ENCODE peak calls at places on chromosomes 1 and 21, in eight cellular contexts. X is NB4, S is brain microvascular endothelial cell, T is fibroblast of lung, P is RWPE1, C is upper lobe of right lung, R is AG04449, N is A549. W is an unnamed sample.

GRCh38 chr1:161171696-161172095 is 5.5 kb downstream of the PPOX start:
- DNase-seq in X (no peak), C (no peak), T (no peak), P (no peak), R (no peak), S (no peak), N (no peak), W (no peak)

GRCh38 chr1:168135116-168135981 is 1.4 kb downstream of the GPR161 start:
- DNase-seq in P (no peak), R (no peak), C (no peak), S (no peak), X (no peak), T (peak), N (no peak), W (no peak)

GRCh38 chr1:116179886-116180474 is 68.8 kb downstream of the MAB21L3 start:
- DNase-seq in X (no peak), C (no peak), S (no peak), P (no peak), N (no peak), R (no peak), T (no peak), W (no peak)

GRCh38 chr1:167708940-167709389 is 12.8 kb upstream of the MPZL1 start:
- DNase-seq in T (no peak), P (no peak), R (no peak), S (no peak), C (no peak), X (peak), N (no peak), W (no peak)

GRCh38 chr1:95956215-95956614 is 722.2 kb downstream of the RWDD3 start:
- DNase-seq in X (no peak), P (no peak), S (no peak), T (no peak), N (no peak), R (no peak), C (no peak), W (no peak)

GRCh38 chr1:30405081-30405480 is 318.3 kb downstream of the MATN1 start:
- DNase-seq in X (no peak), S (no peak), T (no peak), R (no peak), C (peak), P (no peak), N (no peak), W (no peak)

GRCh38 chr1:83860506-83861221 is 138.3 kb downstream of the TTLL7 start:
- DNase-seq in X (peak), C (peak), R (no peak), N (peak), T (peak), S (peak), P (peak), W (no peak)

GRCh38 chr1:46134660-46135331 is 2.4 kb upstream of the PIK3R3 start:
- DNase-seq in X (peak), R (peak), P (peak), S (peak), T (peak), N (no peak), C (no peak), W (no peak)

GRCh38 chr1:1895456-1896333 is 4.8 kb upstream of the GNB1 start:
- DNase-seq in S (no peak), C (no peak), N (no peak), P (no peak), T (no peak), X (peak), R (no peak), W (no peak)

GRCh38 chr1:82399093-82399492 is 598.4 kb downstream of the ADGRL2 start:
- DNase-seq in X (no peak), R (no peak), P (no peak), C (no peak), T (peak), S (peak), N (no peak), W (no peak)

GRCh38 chr1:46522184-46522968 is 29.1 kb downstream of the KNCN start:
- DNase-seq in P (peak), C (peak), X (peak), S (peak), T (peak), N (no peak), R (no peak), W (peak)

GRCh38 chr1:239677362-239677761 is 291.0 kb downstream of the CHRM3 start:
- DNase-seq in P (no peak), S (no peak), T (no peak), N (no peak), R (no peak), C (no peak), X (no peak), W (no peak)

GRCh38 chr21:28299946-28300345 is 692.7 kb downstream of the LTN1 start:
- DNase-seq in R (no peak), S (no peak), N (no peak), X (no peak), P (no peak), T (no peak), C (no peak), W (no peak)

GRCh38 chr1:27099904-27100796 is 54.8 kb downstream of the SLC9A1 start:
- DNase-seq in C (no peak), N (peak), P (peak), T (peak), R (no peak), X (peak), S (no peak), W (no peak)

GRCh38 chr1:233865902-233866301 is 38.6 kb upstream of the SLC35F3 start:
- DNase-seq in T (peak), X (no peak), R (no peak), N (no peak), S (no peak), C (no peak), P (no peak), W (no peak)

GRCh38 chr1:68087184-68087583 is 36.8 kb upstream of the DIRAS3 start:
- DNase-seq in X (no peak), R (no peak), S (peak), C (no peak), N (no peak), P (no peak), T (peak), W (no peak)

GRCh38 chr1:24769656-24770651 is 24.7 kb downstream of the CLIC4 start:
- DNase-seq in N (no peak), R (peak), S (peak), P (peak), C (no peak), T (peak), X (peak), W (peak)

GRCh38 chr21:15164678-15165303 is 100.0 kb upstream of the NRIP1 start:
- DNase-seq in X (no peak), P (peak), S (no peak), T (no peak), R (no peak), N (no peak), C (no peak), W (no peak)

GRCh38 chr21:33198346-33199135 is 31.2 kb upstream of the IFNAR2 start:
- DNase-seq in R (no peak), C (no peak), T (peak), S (no peak), X (peak), N (no peak), P (no peak), W (no peak)

GRCh38 chr1:245622332-245623014 is 467.7 kb downstream of the KIF26B start:
- DNase-seq in R (no peak), X (no peak), T (no peak), N (no peak), S (no peak), P (no peak), C (no peak), W (no peak)

GRCh38 chr1:54582566-54583306 is 34.7 kb downstream of the ACOT11 start:
- DNase-seq in C (no peak), T (no peak), P (no peak), X (no peak), S (no peak), N (no peak), R (no peak), W (no peak)

GRCh38 chr1:156244712-156245111 is 2.7 kb downstream of the BGLAP start:
- DNase-seq in X (no peak), R (no peak), T (no peak), S (no peak), P (no peak), C (no peak), N (no peak), W (no peak)

GRCh38 chr21:44677881-44678280 is 4.1 kb downstream of the KRTAP12-1 start:
- DNase-seq in C (no peak), X (no peak), P (no peak), R (no peak), N (no peak), T (no peak), S (no peak), W (no peak)

GRCh38 chr1:11648732-11649158 is 5.5 kb downstream of the FBXO2 start:
- DNase-seq in C (peak), X (no peak), R (no peak), S (no peak), P (peak), T (no peak), N (no peak), W (no peak)

GRCh38 chr1:221023482-221023881 is 144.2 kb downstream of the HLX start:
- DNase-seq in S (no peak), C (no peak), R (no peak), X (no peak), N (no peak), P (no peak), T (no peak), W (no peak)

GRCh38 chr1:4626061-4626460 is 28.3 kb upstream of the AJAP1 start:
- DNase-seq in R (no peak), N (no peak), S (no peak), T (no peak), P (no peak), C (peak), X (no peak), W (no peak)

GRCh38 chr1:119964673-119965363 is 68.5 kb upstream of the ADAM30 start:
- DNase-seq in R (no peak), P (no peak), X (no peak), S (peak), N (no peak), C (no peak), T (peak), W (no peak)

GRCh38 chr1:201990427-201990826 is 8.0 kb downstream of the RNPEP start:
- DNase-seq in C (no peak), N (no peak), R (no peak), S (no peak), X (no peak), P (no peak), T (no peak), W (no peak)

GRCh38 chr1:39816431-39817090 is 27.9 kb upstream of the BMP8B start:
- DNase-seq in R (peak), N (peak), P (peak), S (peak), X (peak), T (peak), C (peak), W (peak)

GRCh38 chr1:54052470-54052933 is 502 bp downstream of the TMEM59 start:
- DNase-seq in P (peak), R (no peak), T (peak), S (peak), N (peak), C (no peak), X (peak), W (peak)

GRCh38 chr21:36551731-36552457 is 72.0 kb upstream of the CLDN14 start:
- DNase-seq in P (no peak), N (no peak), T (peak), X (no peak), C (no peak), S (no peak), R (peak), W (no peak)

GRCh38 chr1:20981903-20982695 is 194.6 kb downstream of the EIF4G3 start:
- DNase-seq in X (peak), P (no peak), T (peak), R (no peak), N (no peak), C (no peak), S (peak), W (no peak)

GRCh38 chr1:8836228-8836627 is 18.8 kb upstream of the RERE start:
- DNase-seq in R (no peak), N (no peak), S (no peak), P (no peak), T (no peak), X (no peak), C (no peak), W (no peak)

GRCh38 chr1:230286890-230287269 is 139.3 kb downstream of the PGBD5 start:
- DNase-seq in X (no peak), T (no peak), S (no peak), C (no peak), N (no peak), P (no peak), R (no peak), W (no peak)

GRCh38 chr1:206769331-206769731 is 1.2 kb upstream of the IL19 start:
- DNase-seq in P (no peak), N (no peak), T (no peak), S (no peak), R (no peak), C (no peak), X (no peak), W (no peak)

GRCh38 chr1:6785721-6786505 is 659 bp downstream of the CAMTA1 start:
- DNase-seq in R (no peak), C (peak), X (peak), N (peak), P (peak), S (no peak), T (no peak), W (no peak)

GRCh38 chr1:95232646-95233320 is 1.2 kb upstream of the RWDD3 start:
- DNase-seq in X (no peak), T (no peak), S (no peak), C (no peak), R (no peak), P (no peak), N (no peak), W (no peak)

GRCh38 chr1:30757196-30757949 is at the start of gene LAPTM5:
- DNase-seq in N (no peak), T (peak), S (peak), R (no peak), X (peak), C (peak), P (no peak), W (no peak)

GRCh38 chr1:175525222-175525621 is 218.2 kb downstream of the TNR start:
- DNase-seq in R (no peak), T (no peak), N (no peak), P (no peak), C (no peak), X (no peak), S (no peak), W (no peak)

GRCh38 chr1:48068216-48068615 is 71.0 kb upstream of the TRABD2B start:
- DNase-seq in S (no peak), N (no peak), T (no peak), C (no peak), P (no peak), R (no peak), X (no peak), W (no peak)

GRCh38 chr1:17372955-17373354 is 959 bp downstream of the PADI6 start:
- DNase-seq in X (no peak), C (no peak), P (no peak), S (no peak), R (no peak), T (no peak), N (no peak), W (no peak)

GRCh38 chr1:17375651-17376050 is 3.7 kb downstream of the PADI6 start:
- DNase-seq in P (no peak), C (no peak), S (no peak), T (no peak), R (no peak), X (no peak), N (no peak), W (no peak)

GRCh38 chr1:17369466-17369865 is 2.5 kb upstream of the PADI6 start:
- DNase-seq in T (peak), R (peak), P (peak), S (peak), C (no peak), N (no peak), X (no peak), W (peak)

GRCh38 chr1:17371896-17372295 is at the start of gene PADI6:
- DNase-seq in X (no peak), N (no peak), P (no peak), R (no peak), C (no peak), S (no peak), T (no peak), W (no peak)

DNA sequence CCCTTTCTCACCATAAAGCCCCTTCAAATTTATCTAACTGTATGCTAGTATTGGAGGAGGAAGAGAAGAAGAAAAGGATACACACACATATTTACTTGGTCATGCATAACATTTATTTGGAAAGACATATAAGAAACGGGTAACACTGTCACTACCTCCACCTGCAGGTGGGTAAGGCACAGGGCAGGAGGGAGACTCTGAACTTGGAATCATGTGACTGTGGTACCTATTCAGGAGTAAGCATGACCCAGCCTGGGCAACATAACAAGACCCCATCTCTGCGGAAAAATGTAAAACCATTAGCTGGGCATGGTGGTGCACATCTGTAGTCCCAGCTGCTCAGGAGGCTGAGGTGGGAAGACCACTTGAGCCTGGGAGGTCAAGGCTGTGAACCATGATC is 1.4 kb upstream of the PADI6 start:
- DNase-seq in R (no peak), S (no peak), X (peak), C (no peak), P (peak), T (no peak), N (peak), W (no peak)
- TF ChIP-seq CTCF in R (no peak), S (peak), X (peak), C (no peak), P (no peak), T (no peak), N (peak), W (peak)

GRCh38 chr1:211258756-211259595 is at the start of gene RCOR3:
- DNase-seq in T (peak), P (peak), S (peak), R (no peak), N (peak), X (peak), C (peak), W (no peak)
- TF ChIP-seq CTCF in T (peak), P (peak), S (peak), R (peak), N (peak), X (peak), C (peak), W (peak)

GRCh38 chr1:91502882-91503184 is 2.2 kb downstream of the CDC7 start:
- DNase-seq in C (no peak), P (no peak), S (peak), R (no peak), T (peak), X (peak), N (no peak), W (no peak)
- TF ChIP-seq CTCF in C (no peak), P (no peak), S (peak), R (no peak), T (no peak), X (no peak), N (no peak), W (peak)

DNA sequence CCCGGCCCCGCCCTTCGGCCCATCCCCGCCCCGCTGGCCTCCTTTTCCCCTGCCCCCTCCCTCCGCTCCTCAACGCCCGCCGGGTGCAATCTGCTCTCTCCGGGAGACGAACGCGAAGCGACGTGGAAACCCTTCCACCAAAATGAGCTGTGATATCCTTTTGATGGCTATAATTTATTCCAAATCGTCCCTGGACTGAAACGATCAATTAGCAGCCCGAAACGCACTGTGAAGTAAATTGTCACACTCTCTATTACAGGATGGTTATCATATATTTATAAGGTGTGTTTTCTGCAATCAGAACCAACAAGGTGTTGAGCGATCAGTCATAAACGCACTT is 134.6 kb upstream of the BARHL2 start:
- DNase-seq in T (no peak), R (no peak), P (no peak), S (no peak), C (no peak), N (no peak), X (no peak), W (no peak)
- TF ChIP-seq CTCF in T (no peak), R (no peak), P (peak), S (no peak), C (no peak), N (no peak), X (no peak), W (no peak)

DNA sequence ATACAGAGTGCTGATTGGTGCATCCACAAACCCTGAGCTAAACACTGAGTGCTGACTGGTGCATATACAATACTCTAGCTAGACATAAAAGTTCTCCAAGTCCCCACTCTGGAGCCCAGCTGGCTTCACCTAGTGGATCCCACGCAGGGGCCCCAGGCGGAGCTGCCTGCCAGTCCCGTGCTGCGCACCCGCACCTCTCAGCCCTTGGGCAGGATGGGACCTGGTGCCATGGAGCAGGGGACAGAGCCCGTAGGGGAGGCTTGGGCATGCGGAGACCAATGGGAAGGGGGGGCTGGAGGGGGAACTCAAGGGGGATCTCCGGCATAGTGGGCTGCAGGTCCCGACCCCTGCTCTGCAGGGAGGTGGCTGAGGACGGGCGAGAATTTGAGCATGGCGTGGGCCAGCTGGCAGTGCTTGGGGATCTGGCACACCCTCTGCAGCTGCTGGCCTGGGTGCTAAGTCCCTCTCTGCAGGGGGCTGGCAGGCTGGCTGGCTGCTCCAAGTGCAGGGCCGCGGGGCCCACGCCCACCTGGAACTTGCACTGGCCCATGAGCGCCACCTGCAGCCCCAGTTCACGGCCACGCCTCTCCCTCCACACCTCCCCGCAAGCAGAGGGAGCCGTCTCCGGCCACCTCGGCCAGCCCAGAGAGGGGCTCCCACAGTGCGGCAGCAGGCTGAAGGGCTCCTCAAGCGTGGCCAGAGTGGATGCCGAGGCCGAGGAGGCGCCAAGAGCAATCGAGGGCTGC is 104.9 kb downstream of the NTMT2 start:
- DNase-seq in C (no peak), X (no peak), S (no peak), T (no peak), N (no peak), P (no peak), R (no peak), W (no peak)
- TF ChIP-seq CTCF in C (no peak), X (no peak), S (no peak), T (no peak), N (no peak), P (no peak), R (no peak), W (no peak)

DNA sequence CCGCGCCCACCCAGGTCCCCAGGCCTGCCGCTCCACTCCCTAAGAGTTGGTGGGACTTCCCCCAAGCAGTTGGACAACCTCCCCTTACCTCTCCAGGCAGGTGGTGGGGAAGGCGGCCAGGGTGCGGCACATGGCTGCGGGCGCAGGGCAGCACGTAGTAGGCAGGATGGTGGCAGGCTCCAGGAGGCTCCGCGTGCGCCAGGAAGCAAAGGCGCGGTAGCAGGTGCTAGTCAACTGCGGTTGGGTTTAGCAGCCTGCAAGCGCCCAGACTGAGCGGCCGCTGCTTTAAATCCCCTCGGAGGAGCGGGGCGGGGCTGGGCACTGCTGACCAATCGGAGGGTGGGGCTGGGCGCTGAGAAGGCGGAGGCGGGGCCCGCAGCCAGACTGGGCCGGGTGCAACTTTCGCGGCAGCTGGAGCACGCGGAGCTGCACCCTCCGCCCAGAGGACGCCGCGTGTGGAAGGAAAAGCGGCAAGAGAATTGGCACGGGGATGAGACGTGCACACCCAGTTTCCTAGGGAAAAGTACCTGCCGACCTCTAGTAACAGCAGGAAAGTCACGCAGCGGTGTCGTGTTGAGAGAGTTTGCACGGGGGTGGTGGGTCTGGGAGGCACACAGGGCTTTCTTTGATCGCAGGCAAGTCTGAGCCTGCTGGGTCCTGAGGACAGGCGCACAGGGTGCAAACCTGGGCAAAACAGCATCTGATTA is at the start of gene RGS16:
- DNase-seq in T (peak), N (peak), P (peak), X (peak), R (no peak), C (peak), S (peak), W (peak)
- TF ChIP-seq CTCF in T (no peak), N (no peak), P (no peak), X (no peak), R (no peak), C (no peak), S (no peak), W (no peak)

GRCh38 chr21:38869946-38870345 is 64.2 kb downstream of the ETS2 start:
- DNase-seq in R (no peak), T (no peak), S (peak), X (no peak), N (no peak), P (no peak), C (no peak), W (no peak)
- TF ChIP-seq CTCF in R (peak), T (no peak), S (no peak), X (no peak), N (no peak), P (no peak), C (no peak), W (no peak)